ENCODE peak calls at places on chromosomes 16 and 17, in seven cellular contexts. One of them, this sample, is unnamed.

GRCh38 chr17:64736804-64737492 is 74.8 kb upstream of the SMURF2 start:
- DNase-seq in heart left ventricle: no peak
- DNase-seq in amniotic stem cell: no peak
- DNase-seq in AG04450: peak
- DNase-seq in activated CD4-positive, CD25-positive, alpha-beta regulatory T cell: no peak
- DNase-seq in T-helper 9 cell: peak
- DNase-seq in spleen: no peak
- DNase-seq in this sample: no peak

GRCh38 chr17:6596941-6597340 is 40.6 kb upstream of the PITPNM3 start:
- DNase-seq in activated CD4-positive, CD25-positive, alpha-beta regulatory T cell: no peak
- DNase-seq in AG04450: no peak
- DNase-seq in spleen: no peak
- DNase-seq in amniotic stem cell: no peak
- DNase-seq in heart left ventricle: no peak
- DNase-seq in T-helper 9 cell: no peak
- DNase-seq in this sample: no peak

GRCh38 chr17:83200231-83200699 is 120.9 kb downstream of the METRNL start:
- DNase-seq in amniotic stem cell: no peak
- DNase-seq in heart left ventricle: peak
- DNase-seq in AG04450: no peak
- DNase-seq in activated CD4-positive, CD25-positive, alpha-beta regulatory T cell: no peak
- DNase-seq in spleen: peak
- DNase-seq in T-helper 9 cell: peak
- DNase-seq in this sample: no peak

GRCh38 chr17:75641343-75641742 is 8.1 kb downstream of the SMIM5 start:
- DNase-seq in AG04450: no peak
- DNase-seq in amniotic stem cell: no peak
- DNase-seq in activated CD4-positive, CD25-positive, alpha-beta regulatory T cell: no peak
- DNase-seq in T-helper 9 cell: no peak
- DNase-seq in spleen: no peak
- DNase-seq in heart left ventricle: peak
- DNase-seq in this sample: no peak

GRCh38 chr16:27169511-27170071 is 33.7 kb upstream of the KDM8 start:
- DNase-seq in heart left ventricle: no peak
- DNase-seq in T-helper 9 cell: peak
- DNase-seq in amniotic stem cell: no peak
- DNase-seq in AG04450: peak
- DNase-seq in activated CD4-positive, CD25-positive, alpha-beta regulatory T cell: peak
- DNase-seq in spleen: no peak
- DNase-seq in this sample: peak

GRCh38 chr17:61619493-61619892 is 28.5 kb upstream of the NACA2 start:
- DNase-seq in AG04450: no peak
- DNase-seq in T-helper 9 cell: no peak
- DNase-seq in activated CD4-positive, CD25-positive, alpha-beta regulatory T cell: no peak
- DNase-seq in spleen: no peak
- DNase-seq in amniotic stem cell: no peak
- DNase-seq in heart left ventricle: no peak
- DNase-seq in this sample: no peak

GRCh38 chr17:58183514-58183913 is 9.0 kb upstream of the EPX start:
- DNase-seq in heart left ventricle: no peak
- DNase-seq in AG04450: no peak
- DNase-seq in spleen: no peak
- DNase-seq in T-helper 9 cell: no peak
- DNase-seq in amniotic stem cell: no peak
- DNase-seq in activated CD4-positive, CD25-positive, alpha-beta regulatory T cell: no peak
- DNase-seq in this sample: no peak

GRCh38 chr17:42306385-42306667 is 18.0 kb downstream of the STAT5A start:
- DNase-seq in spleen: no peak
- DNase-seq in amniotic stem cell: no peak
- DNase-seq in T-helper 9 cell: no peak
- DNase-seq in heart left ventricle: no peak
- DNase-seq in AG04450: no peak
- DNase-seq in activated CD4-positive, CD25-positive, alpha-beta regulatory T cell: no peak
- DNase-seq in this sample: no peak

GRCh38 chr17:44438634-44439033 is 49.2 kb upstream of the ITGA2B start:
- DNase-seq in spleen: no peak
- DNase-seq in T-helper 9 cell: no peak
- DNase-seq in activated CD4-positive, CD25-positive, alpha-beta regulatory T cell: no peak
- DNase-seq in heart left ventricle: no peak
- DNase-seq in AG04450: no peak
- DNase-seq in amniotic stem cell: no peak
- DNase-seq in this sample: no peak

GRCh38 chr17:60563743-60564142 is 36.2 kb upstream of the PPM1D start:
- DNase-seq in T-helper 9 cell: no peak
- DNase-seq in activated CD4-positive, CD25-positive, alpha-beta regulatory T cell: no peak
- DNase-seq in amniotic stem cell: no peak
- DNase-seq in heart left ventricle: no peak
- DNase-seq in AG04450: no peak
- DNase-seq in spleen: no peak
- DNase-seq in this sample: no peak